ENCODE peak calls at places on chromosomes 5 and 9, in six cellular contexts. G is Peyer's patch, J is astrocyte, R is tibial artery, K is HL-60, P is left ventricle myocardium inferior. A is an unnamed sample. For H3K27me3, the result is how much of the 10 kb centered on the place peaks cover.

GRCh38 chr9:110691002-110691549 is 22.5 kb downstream of the MUSK start:
- DNase-seq in K (no peak), G (no peak), J (peak), P (no peak), R (no peak), A (no peak)

GRCh38 chr9:110179734-110180133 is 28.2 kb downstream of the C9orf152 start:
- DNase-seq in J (peak), G (no peak), P (no peak), R (no peak), K (no peak), A (no peak)

GRCh38 chr5:100899675-100900074 is 3.4 kb downstream of the ST8SIA4 start:
- DNase-seq in R (no peak), P (no peak), J (no peak), K (no peak), G (no peak), A (no peak)

GRCh38 chr9:124137944-124138335 is 119.8 kb upstream of the NEK6 start:
- DNase-seq in P (no peak), R (no peak), G (no peak), J (no peak), K (no peak), A (no peak)

GRCh38 chr9:114279693-114280092 is 43.2 kb upstream of the ORM1 start:
- DNase-seq in P (peak), K (no peak), J (no peak), R (peak), G (no peak), A (no peak)

GRCh38 chr9:32782476-32783167 is 718 bp upstream of the TMEM215 start:
- DNase-seq in G (no peak), K (no peak), J (no peak), P (no peak), R (no peak), A (no peak)

GRCh38 chr5:54905942-54906537 is 79.4 kb downstream of the ESM1 start:
- DNase-seq in G (peak), P (peak), K (no peak), J (no peak), R (peak), A (no peak)

GRCh38 chr5:115838885-115839518 is 2.4 kb downstream of the ATG12 start:
- DNase-seq in P (no peak), R (no peak), G (no peak), K (peak), J (no peak), A (no peak)

GRCh38 chr5:128644863-128645262 is 106.8 kb upstream of the FBN2 start:
- DNase-seq in J (peak), P (no peak), G (no peak), K (no peak), R (no peak), A (no peak)

GRCh38 chr5:138596105-138596987 is 21.1 kb upstream of the HSPA9 start:
- DNase-seq in G (no peak), P (no peak), K (no peak), R (peak), J (no peak), A (no peak)

GRCh38 chr5:132476853-132477729 is 13.5 kb downstream of the IRF1 start:
- DNase-seq in R (peak), P (peak), G (peak), K (no peak), J (no peak), A (peak)

GRCh38 chr9:130058154-130058553 is 4.4 kb downstream of the GPR107 start:
- DNase-seq in R (no peak), K (no peak), G (no peak), J (no peak), P (no peak), A (no peak)

DNA sequence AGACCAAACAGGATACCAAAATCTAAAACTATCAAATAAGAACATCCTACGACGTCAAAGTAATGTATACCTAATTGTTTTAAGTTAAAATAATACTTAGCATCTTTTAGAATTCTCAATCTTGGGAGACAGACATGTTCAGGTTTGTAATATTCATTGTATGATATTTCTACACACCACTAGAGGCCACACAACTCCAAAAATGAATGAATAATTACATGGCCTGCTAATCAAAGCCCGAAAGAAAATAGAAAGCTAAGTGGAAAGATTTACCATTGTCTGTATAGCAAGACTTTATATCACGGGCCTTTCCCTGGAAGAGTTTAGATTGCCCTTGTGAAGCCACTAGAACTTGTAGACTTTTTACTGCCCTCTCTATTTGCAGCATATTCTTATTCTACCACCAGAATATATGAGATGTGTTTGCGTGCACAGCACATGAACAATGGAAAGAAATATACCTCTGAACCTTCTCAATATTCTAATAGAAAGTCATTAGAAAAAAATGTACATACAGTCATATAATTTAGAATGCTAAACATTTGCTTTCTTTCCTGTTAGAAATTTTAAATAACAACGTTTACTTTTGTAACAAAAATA is 380.1 kb upstream of the NUDT12 start:
- DNase-seq in P (no peak), R (no peak), K (no peak), G (no peak), J (no peak), A (no peak)
- TF ChIP-seq CTCF in P (no peak), R (no peak), K (no peak), G (no peak), J (peak), A (peak)

GRCh38 chr5:176878463-176878862 is 20.7 kb downstream of the HK3 start:
- DNase-seq in J (no peak), G (no peak), P (no peak), K (no peak), R (no peak), A (no peak)

GRCh38 chr5:176875783-176876505 is 23.2 kb downstream of the HK3 start:
- DNase-seq in J (no peak), G (no peak), K (no peak), R (no peak), P (no peak), A (no peak)

GRCh38 chr5:176876506-176877431 is 22.4 kb downstream of the HK3 start:
- DNase-seq in J (no peak), R (no peak), K (no peak), P (no peak), G (no peak), A (no peak)

GRCh38 chr5:176878906-176879662 is 20.1 kb downstream of the HK3 start:
- DNase-seq in K (no peak), P (no peak), R (no peak), G (no peak), J (no peak), A (no peak)

DNA sequence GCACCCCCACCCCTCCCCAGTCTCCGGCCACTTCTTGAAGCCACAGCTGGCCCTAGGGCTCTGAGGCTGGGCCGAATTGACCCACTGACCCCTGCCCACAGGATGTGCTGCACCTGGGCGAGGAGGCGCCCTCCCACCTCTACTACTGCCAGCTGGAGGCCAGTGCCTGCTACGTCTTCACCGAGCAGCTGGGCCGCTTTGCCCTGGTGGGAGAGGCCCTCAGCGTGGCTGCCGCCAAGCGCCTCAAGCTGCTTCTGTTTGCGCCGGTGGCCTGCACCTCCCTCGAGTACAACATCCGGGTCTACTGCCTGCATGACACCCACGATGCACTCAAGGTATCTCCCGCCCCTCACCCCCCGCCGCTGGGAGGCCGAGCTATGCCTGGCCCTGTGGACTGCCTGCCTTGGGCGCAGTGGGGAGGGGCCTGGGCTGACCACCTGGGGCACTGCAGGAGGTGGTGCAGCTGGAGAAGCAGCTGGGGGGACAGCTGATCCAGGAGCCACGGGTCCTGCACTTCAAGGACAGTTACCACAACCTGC is 21.3 kb downstream of the HK3 start:
- DNase-seq in J (no peak), R (no peak), K (no peak), P (no peak), G (no peak), A (no peak)
- H3K27me3 ChIP-seq in J (under half), R (under half), K (under half), P (half or more), G (under half), A (under half)

GRCh38 chr9:76873056-76873792 is 32.7 kb downstream of the PRUNE2 start:
- DNase-seq in K (no peak), G (no peak), J (no peak), R (peak), P (no peak), A (no peak)
- H3K4me3 ChIP-seq in K (no peak), G (no peak), J (no peak), R (no peak), P (no peak), A (no peak)

GRCh38 chr5:180373475-180374269 is 20.5 kb upstream of the GFPT2 start:
- DNase-seq in G (no peak), P (no peak), R (no peak), K (no peak), J (no peak), A (no peak)
- TF ChIP-seq CTCF in G (no peak), P (no peak), R (no peak), K (no peak), J (no peak), A (no peak)

GRCh38 chr5:140044041-140044440 is 942 bp upstream of the NRG2 start:
- DNase-seq in J (no peak), P (no peak), K (no peak), R (no peak), G (no peak), A (no peak)
- H3K27me3 ChIP-seq in J (under half), P (under half), K (under half), R (under half), G (under half), A (under half)

GRCh38 chr9:89440951-89441654 is 56.8 kb downstream of the SEMA4D start:
- DNase-seq in K (no peak), R (no peak), P (no peak), G (no peak), J (no peak), A (no peak)

GRCh38 chr9:89440548-89440947 is 57.4 kb downstream of the SEMA4D start:
- DNase-seq in K (peak), J (no peak), R (peak), G (no peak), P (peak), A (no peak)

GRCh38 chr9:89439571-89439970 is 58.3 kb downstream of the SEMA4D start:
- DNase-seq in J (no peak), G (no peak), R (no peak), K (no peak), P (no peak), A (no peak)

GRCh38 chr9:89441655-89441970 is 56.3 kb downstream of the SEMA4D start:
- DNase-seq in R (no peak), P (no peak), G (no peak), K (no peak), J (no peak), A (no peak)

DNA sequence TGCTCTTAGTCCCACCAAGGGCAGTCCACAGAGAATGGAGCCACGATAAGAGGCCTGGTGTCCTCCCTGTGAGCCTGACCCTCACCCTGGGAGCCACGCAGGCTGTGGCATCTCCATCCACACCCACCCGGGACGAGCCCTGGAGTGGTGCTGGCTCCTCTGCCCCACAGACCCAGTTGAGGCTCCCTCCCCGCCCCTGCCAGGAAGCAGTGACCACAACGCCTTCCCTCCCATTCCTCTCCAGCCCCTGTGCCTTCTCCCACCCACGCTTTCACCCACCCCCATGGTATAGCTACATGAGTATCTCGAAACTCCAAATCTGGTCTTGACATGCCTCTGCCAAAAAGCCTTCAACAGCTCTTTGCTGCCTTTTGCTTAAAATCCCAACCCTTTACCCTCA is 57.9 kb downstream of the SEMA4D start:
- DNase-seq in K (peak), R (no peak), P (no peak), G (no peak), J (no peak), A (no peak)
- H3K4me3 ChIP-seq in K (no peak), R (no peak), P (no peak), G (no peak), J (no peak), A (no peak)

GRCh38 chr5:143405063-143405746 is 1.7 kb upstream of the NR3C1 start:
- DNase-seq in R (peak), K (peak), J (peak), G (peak), P (peak), A (peak)
- TF ChIP-seq CTCF in R (peak), K (no peak), J (no peak), G (no peak), P (no peak), A (no peak)